ENCODE peak calls at places on chromosomes 2 and 18, in ten cellular contexts. W, H, Q, V, O, E, S, A, X and I are unnamed samples.
A peak's percentile ranks its signal among the peaks of the same experiment; 100 is the strongest.

GRCh38 chr2:96265349-96265839 is 403 bp downstream of the TMEM127 start:
- DNase-seq in W (no peak), H (no peak), Q (no peak), V (peak; percentile 73), O (peak; percentile 64), E (peak; percentile 49), S (peak; percentile 50), A (peak; percentile 47), X (peak; percentile 90), I (no peak)

GRCh38 chr2:143161982-143162837 is 33.0 kb downstream of the ARHGAP15 start:
- DNase-seq in W (peak; percentile 58), H (peak; percentile 53), Q (peak; percentile 68), V (peak; percentile 37), O (peak; percentile 63), E (peak; percentile 55), S (peak; percentile 20), A (peak; percentile 33), X (no peak), I (peak; percentile 13)

GRCh38 chr2:88265352-88265960 is 95.3 kb downstream of the THNSL2 start:
- DNase-seq in W (peak; percentile 18), H (no peak), Q (peak; percentile 2), V (no peak), O (no peak), E (no peak), S (peak; percentile 21), A (no peak), X (no peak), I (no peak)

GRCh38 chr2:95165371-95166064 is at the start of gene ZNF2:
- DNase-seq in W (peak; percentile 99), H (peak; percentile 98), Q (peak; percentile 98), V (peak; percentile 99), O (peak; percentile 97), E (peak; percentile 98), S (peak; percentile 99), A (peak; percentile 89), X (peak; percentile 96), I (peak; percentile 91)

GRCh38 chr2:26008851-26009566 is 24.9 kb upstream of the RAB10 start:
- DNase-seq in W (peak; percentile 91), H (no peak), Q (no peak), V (no peak), O (peak; percentile 23), E (peak; percentile 63), S (peak; percentile 57), A (no peak), X (no peak), I (no peak)

GRCh38 chr2:9736008-9736407 is 105.2 kb upstream of the YWHAQ start:
- DNase-seq in W (no peak), H (no peak), Q (no peak), V (no peak), O (no peak), E (no peak), S (no peak), A (no peak), X (no peak), I (no peak)

GRCh38 chr2:45119038-45119437 is 109.8 kb upstream of the SIX2 start:
- DNase-seq in W (peak; percentile 62), H (no peak), Q (no peak), V (no peak), O (no peak), E (no peak), S (no peak), A (no peak), X (no peak), I (no peak)

GRCh38 chr2:179098080-179098689 is 48.2 kb upstream of the CCDC141 start:
- DNase-seq in W (no peak), H (no peak), Q (no peak), V (no peak), O (no peak), E (no peak), S (no peak), A (no peak), X (no peak), I (no peak)

GRCh38 chr18:58491113-58491696 is 137.7 kb downstream of the ALPK2 start:
- DNase-seq in W (no peak), H (no peak), Q (no peak), V (no peak), O (no peak), E (no peak), S (no peak), A (no peak), X (no peak), I (no peak)

GRCh38 chr2:23280401-23280800 is 104.6 kb upstream of the KLHL29 start:
- DNase-seq in W (no peak), H (no peak), Q (no peak), V (no peak), O (no peak), E (no peak), S (peak; percentile 5), A (no peak), X (no peak), I (no peak)

GRCh38 chr2:167294775-167295140 is 406.5 kb downstream of the XIRP2 start:
- DNase-seq in W (no peak), H (no peak), Q (no peak), V (no peak), O (no peak), E (no peak), S (peak; percentile 13), A (no peak), X (no peak), I (no peak)

GRCh38 chr2:11073251-11073650 is 82.0 kb upstream of the SLC66A3 start:
- DNase-seq in W (peak; percentile 54), H (no peak), Q (peak; percentile 49), V (peak; percentile 76), O (no peak), E (no peak), S (peak; percentile 42), A (no peak), X (peak; percentile 86), I (peak; percentile 11)